ENCODE peak calls at places on chromosomes 5 and 9, in four cellular contexts. One of them, this sample, is unnamed.
A peak's percentile ranks its signal among the peaks of the same experiment; 100 is the strongest.

GRCh38 chr9:38212016-38212415 is 143.0 kb upstream of the SHB start:
- DNase-seq in amygdala: no peak
- DNase-seq in H54: no peak
- DNase-seq in RWPE2: no peak
- DNase-seq in this sample: no peak

GRCh38 chr5:169753795-169754194 is 116.7 kb downstream of the DOCK2 start:
- DNase-seq in amygdala: no peak
- DNase-seq in H54: no peak
- DNase-seq in RWPE2: no peak
- DNase-seq in this sample: no peak

GRCh38 chr9:131954299-131954698 is 125.4 kb downstream of the MED27 start:
- DNase-seq in amygdala: no peak
- DNase-seq in RWPE2: no peak
- DNase-seq in H54: no peak
- DNase-seq in this sample: peak; percentile 7

GRCh38 chr9:13717356-13718057 is 438.0 kb upstream of the MPDZ start:
- DNase-seq in amygdala: no peak
- DNase-seq in H54: no peak
- DNase-seq in RWPE2: no peak
- DNase-seq in this sample: peak; percentile 44

GRCh38 chr5:144549580-144549979 is 378.9 kb downstream of the KCTD16 start:
- DNase-seq in H54: no peak
- DNase-seq in RWPE2: no peak
- DNase-seq in amygdala: peak; percentile 15
- DNase-seq in this sample: no peak

GRCh38 chr5:172533058-172533398 is 78.7 kb upstream of the SH3PXD2B start:
- DNase-seq in H54: no peak
- DNase-seq in RWPE2: no peak
- DNase-seq in amygdala: no peak
- DNase-seq in this sample: no peak

GRCh38 chr5:2382776-2383677 is 368.4 kb downstream of the IRX2 start:
- DNase-seq in RWPE2: no peak
- DNase-seq in H54: no peak
- DNase-seq in amygdala: no peak
- DNase-seq in this sample: no peak

GRCh38 chr9:136742640-136743391 is at the start of gene LCN10:
- DNase-seq in H54: no peak
- DNase-seq in RWPE2: no peak
- DNase-seq in amygdala: no peak
- DNase-seq in this sample: no peak

GRCh38 chr5:164206196-164206595 is 700.8 kb downstream of the MAT2B start:
- DNase-seq in RWPE2: no peak
- DNase-seq in amygdala: no peak
- DNase-seq in H54: no peak
- DNase-seq in this sample: no peak

GRCh38 chr5:12902611-12903010 is 998.4 kb upstream of the CTNND2 start:
- DNase-seq in H54: no peak
- DNase-seq in RWPE2: no peak
- DNase-seq in amygdala: no peak
- DNase-seq in this sample: no peak

GRCh38 chr5:157252741-157253465 is 13.0 kb upstream of the CYFIP2 start:
- DNase-seq in H54: no peak
- DNase-seq in amygdala: no peak
- DNase-seq in RWPE2: no peak
- DNase-seq in this sample: peak; percentile 73

GRCh38 chr5:156587012-156587411 is 260.0 kb downstream of the SGCD start:
- DNase-seq in H54: no peak
- DNase-seq in amygdala: no peak
- DNase-seq in RWPE2: no peak
- DNase-seq in this sample: no peak

GRCh38 chr9:87711857-87712800 is 13.8 kb upstream of the CTSL start:
- DNase-seq in amygdala: no peak
- DNase-seq in RWPE2: no peak
- DNase-seq in H54: peak; percentile 73
- DNase-seq in this sample: peak; percentile 61

GRCh38 chr5:54159153-54159836 is 151.1 kb downstream of the ARL15 start:
- DNase-seq in RWPE2: no peak
- DNase-seq in H54: no peak
- DNase-seq in amygdala: no peak
- DNase-seq in this sample: peak; percentile 40

GRCh38 chr9:105118646-105119045 is 125.8 kb upstream of the SLC44A1 start:
- DNase-seq in H54: no peak
- DNase-seq in amygdala: no peak
- DNase-seq in RWPE2: no peak
- DNase-seq in this sample: no peak

GRCh38 chr5:2011481-2012411 is 129.0 kb upstream of the IRX4 start:
- DNase-seq in amygdala: no peak
- DNase-seq in RWPE2: no peak
- DNase-seq in H54: no peak
- DNase-seq in this sample: no peak

GRCh38 chr5:137714494-137714893 is 21.4 kb downstream of the KLHL3 start:
- DNase-seq in RWPE2: no peak
- DNase-seq in H54: no peak
- DNase-seq in amygdala: no peak
- DNase-seq in this sample: no peak

GRCh38 chr5:156912869-156913268 is 50.2 kb downstream of the TIMD4 start:
- DNase-seq in amygdala: no peak
- DNase-seq in RWPE2: no peak
- DNase-seq in H54: no peak
- DNase-seq in this sample: no peak

GRCh38 chr5:54651482-54652076 is 134.0 kb downstream of the SNX18 start:
- DNase-seq in RWPE2: peak; percentile 92
- DNase-seq in amygdala: peak; percentile 62
- DNase-seq in H54: no peak
- DNase-seq in this sample: no peak

GRCh38 chr9:92761686-92762085 is 2.9 kb downstream of the BICD2 start:
- DNase-seq in RWPE2: no peak
- DNase-seq in amygdala: no peak
- DNase-seq in H54: no peak
- DNase-seq in this sample: no peak

GRCh38 chr5:123156577-123157296 is 67.7 kb downstream of the PRDM6 start:
- DNase-seq in H54: no peak
- DNase-seq in RWPE2: no peak
- DNase-seq in amygdala: no peak
- DNase-seq in this sample: peak; percentile 76

GRCh38 chr5:41747291-41747690 is 122.9 kb downstream of the OXCT1 start:
- DNase-seq in amygdala: no peak
- DNase-seq in RWPE2: no peak
- DNase-seq in H54: no peak
- DNase-seq in this sample: no peak

GRCh38 chr5:172533399-172534228 is 79.3 kb upstream of the SH3PXD2B start:
- DNase-seq in amygdala: no peak
- DNase-seq in RWPE2: no peak
- DNase-seq in H54: no peak
- DNase-seq in this sample: no peak

GRCh38 chr9:85727500-85727899 is 14.3 kb downstream of the AGTPBP1 start:
- DNase-seq in amygdala: no peak
- DNase-seq in RWPE2: no peak
- DNase-seq in H54: no peak
- DNase-seq in this sample: no peak

GRCh38 chr9:127262621-127263020 is 2.0 kb upstream of the GARNL3 start:
- DNase-seq in RWPE2: no peak
- DNase-seq in H54: no peak
- DNase-seq in amygdala: no peak
- DNase-seq in this sample: no peak

GRCh38 chr5:62575556-62575955 is 3.1 kb upstream of the LRRC70 start:
- DNase-seq in RWPE2: no peak
- DNase-seq in H54: no peak
- DNase-seq in amygdala: no peak
- DNase-seq in this sample: no peak

GRCh38 chr5:34609951-34610431 is 46.1 kb upstream of the RAI14 start:
- DNase-seq in RWPE2: no peak
- DNase-seq in H54: no peak
- DNase-seq in amygdala: no peak
- DNase-seq in this sample: peak; percentile 25

GRCh38 chr5:78547731-78548189 is 100.8 kb downstream of the LHFPL2 start:
- DNase-seq in RWPE2: no peak
- DNase-seq in amygdala: no peak
- DNase-seq in H54: no peak
- DNase-seq in this sample: peak; percentile 80

This sample was measured in HT1080.